ENCODE peak calls at places on chromosomes 16 and 17, in six cellular contexts. J is mesendoderm, L is H9, T is neuronal stem cell, Q is mesenchymal stem cell, H is H1. X is an unnamed sample.

GRCh38 chr17:1153795-1154546 is 25.8 kb downstream of the ABR start:
- DNase-seq in T (no peak), L (peak), H (no peak), Q (no peak), J (peak), X (peak)

GRCh38 chr17:80449194-80449929 is 27.0 kb downstream of the NPTX1 start:
- DNase-seq in T (no peak), L (no peak), H (no peak), J (no peak), Q (no peak), X (no peak)

GRCh38 chr16:30007378-30007895 is 3.4 kb downstream of the DOC2A start:
- DNase-seq in J (no peak), H (no peak), L (no peak), Q (no peak), T (no peak), X (no peak)

GRCh38 chr17:38584350-38584925 is 21.3 kb downstream of the SRCIN1 start:
- DNase-seq in L (peak), T (no peak), H (no peak), Q (peak), J (peak), X (peak)

GRCh38 chr17:80738987-80739730 is 194.5 kb downstream of the RPTOR start:
- DNase-seq in L (no peak), H (no peak), J (no peak), Q (peak), T (no peak), X (no peak)

GRCh38 chr16:11016993-11017392 is 72.6 kb downstream of the CLEC16A start:
- DNase-seq in H (no peak), J (no peak), T (no peak), Q (peak), L (no peak), X (peak)

GRCh38 chr17:55420776-55421178 is 858 bp downstream of the MMD start:
- DNase-seq in L (no peak), J (peak), H (no peak), Q (peak), T (peak), X (no peak)

GRCh38 chr16:75341934-75342811 is 90.7 kb upstream of the BCAR1 start:
- DNase-seq in J (no peak), L (no peak), T (no peak), Q (peak), H (no peak), X (peak)

GRCh38 chr17:78653382-78653781 is 76.2 kb upstream of the DNAH17 start:
- DNase-seq in Q (no peak), H (no peak), T (no peak), L (no peak), J (no peak), X (peak)

GRCh38 chr16:49639739-49640388 is 216.0 kb downstream of the ZNF423 start:
- DNase-seq in T (peak), H (peak), L (no peak), Q (peak), J (peak), X (peak)

GRCh38 chr16:1188781-1189189 is 35.9 kb downstream of the CACNA1H start:
- DNase-seq in H (peak), Q (peak), L (peak), J (peak), T (peak), X (peak)

DNA sequence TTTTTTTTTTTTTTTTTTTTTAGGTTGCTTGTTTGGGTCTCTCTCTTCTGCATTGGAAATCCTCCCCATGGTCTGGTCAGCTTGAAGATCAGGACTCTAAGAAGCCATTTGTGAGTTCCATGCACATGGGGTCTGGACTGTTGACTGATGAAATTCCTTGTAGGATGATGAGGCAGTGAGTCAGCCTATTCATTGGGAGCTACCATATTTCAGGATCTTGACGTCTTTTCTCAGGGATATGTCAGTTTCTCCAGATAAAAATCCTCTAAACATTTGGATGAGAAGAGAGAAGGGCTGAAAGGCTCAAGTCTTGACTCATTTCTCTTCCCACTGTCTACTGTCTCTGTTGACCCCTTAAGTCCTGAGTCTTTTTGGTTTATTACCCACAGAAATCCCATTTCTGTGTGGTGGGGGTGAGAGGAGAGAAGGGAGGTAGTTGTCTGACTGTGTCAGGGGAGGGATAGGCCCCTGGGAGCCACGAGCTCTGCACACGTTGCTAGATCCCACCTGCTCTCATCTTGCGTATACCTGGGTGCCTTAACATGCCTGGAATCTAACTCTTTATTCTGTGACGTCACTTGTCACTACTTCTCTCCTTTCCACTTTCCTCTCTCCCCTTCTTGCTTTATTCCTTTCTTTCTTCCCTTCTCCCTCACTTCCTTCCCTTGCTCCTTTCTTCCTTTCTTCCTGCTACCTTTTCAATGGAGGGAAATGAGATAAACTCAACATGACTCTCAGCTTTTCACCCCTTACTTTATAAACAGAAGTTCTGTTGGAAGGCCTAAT is 333.1 kb upstream of the XYLT1 start:
- DNase-seq in J (no peak), Q (no peak), L (no peak), H (no peak), T (no peak), X (peak)
- H2BK15ac ChIP-seq in J (no peak), Q (no peak), L (no peak), H (no peak), T (no peak), X (no peak)

GRCh38 chr17:48228720-48229119 is 121.2 kb downstream of the SNX11 start:
- DNase-seq in J (peak), Q (no peak), H (peak), L (peak), T (no peak), X (no peak)

GRCh38 chr17:48219605-48220004 is 112.0 kb downstream of the SNX11 start:
- DNase-seq in L (peak), J (peak), T (no peak), Q (no peak), H (no peak), X (no peak)

GRCh38 chr17:48225725-48226567 is 118.4 kb downstream of the SNX11 start:
- DNase-seq in J (no peak), L (no peak), Q (no peak), T (no peak), H (no peak), X (no peak)

GRCh38 chr17:48223945-48224344 is 116.4 kb downstream of the SNX11 start:
- DNase-seq in H (no peak), J (no peak), T (no peak), L (no peak), Q (no peak), X (no peak)
- H2BK15ac ChIP-seq in H (no peak), J (no peak), T (no peak), L (no peak), Q (no peak), X (no peak)

GRCh38 chr16:23482778-23483177 is 27.5 kb downstream of the GGA2 start:
- DNase-seq in J (no peak), Q (no peak), L (no peak), T (no peak), H (no peak), X (no peak)
- H2BK15ac ChIP-seq in J (no peak), Q (no peak), L (no peak), T (no peak), H (no peak), X (no peak)

DNA sequence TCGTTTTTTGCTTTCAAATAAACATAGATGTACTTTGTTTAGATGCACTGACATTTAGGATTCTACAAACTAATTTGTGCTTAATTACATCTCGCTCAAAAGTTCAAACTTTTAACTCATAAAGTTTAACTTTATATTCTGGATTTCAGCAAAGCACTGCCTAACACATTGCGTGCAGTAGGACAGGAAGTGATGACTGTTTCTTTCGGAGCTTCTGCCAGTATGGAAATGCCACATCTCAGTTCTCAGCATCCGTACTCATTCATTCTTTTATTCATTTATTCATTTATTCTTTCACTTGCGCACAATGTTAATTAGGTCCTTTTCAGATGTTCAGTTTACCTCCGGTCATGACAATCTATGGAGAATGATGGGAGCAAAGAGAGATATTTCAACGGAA is 143.7 kb downstream of the KCNJ2 start:
- DNase-seq in T (no peak), J (no peak), Q (no peak), H (no peak), L (no peak), X (peak)
- H2BK15ac ChIP-seq in T (no peak), J (no peak), Q (no peak), H (no peak), L (no peak), X (peak)

DNA sequence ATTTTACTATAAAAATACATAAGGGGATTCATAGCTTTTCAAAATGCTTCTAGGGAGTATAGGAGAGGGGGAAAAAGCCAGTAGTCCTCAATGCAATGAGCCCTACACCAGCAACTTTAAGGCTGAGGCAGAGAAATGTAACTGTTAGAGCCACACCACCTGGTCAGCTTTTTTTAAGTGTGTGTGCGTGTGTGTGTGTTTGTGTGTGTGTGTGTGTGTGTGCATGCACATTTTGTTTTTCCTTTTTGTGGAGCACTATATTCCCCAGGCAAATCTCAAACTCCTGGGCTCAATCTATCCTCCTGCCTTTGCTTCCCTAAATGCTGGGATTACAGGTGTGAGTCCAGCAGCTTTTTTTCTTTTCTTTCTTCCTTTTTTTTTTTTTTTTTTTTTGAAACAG is 2.3 kb upstream of the MEIOC start:
- DNase-seq in Q (no peak), T (no peak), H (no peak), L (no peak), J (no peak), X (no peak)
- H2BK15ac ChIP-seq in Q (no peak), T (no peak), H (no peak), L (no peak), J (no peak), X (no peak)

DNA sequence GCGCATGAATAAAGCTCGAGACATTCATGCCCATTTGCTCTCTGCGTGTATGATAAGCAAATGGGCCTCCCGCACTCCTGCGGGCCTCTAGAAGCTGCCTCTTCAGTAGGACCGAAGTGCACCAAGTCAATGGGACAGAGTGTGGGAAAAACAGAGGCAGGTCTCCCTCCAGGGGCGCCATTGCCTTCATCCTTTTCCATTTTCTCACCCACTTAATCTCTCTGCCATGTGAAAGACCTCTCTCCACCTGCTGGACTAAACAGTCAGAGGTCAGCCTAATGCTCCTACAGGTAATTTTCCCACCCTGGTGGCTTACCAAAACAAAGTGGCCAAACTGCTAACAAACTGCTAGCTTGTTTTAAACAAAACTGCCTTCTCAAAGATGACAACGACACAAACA is 210.9 kb downstream of the ZFHX3 start:
- DNase-seq in J (peak), Q (no peak), L (peak), H (no peak), T (no peak), X (no peak)
- H2BK15ac ChIP-seq in J (no peak), Q (no peak), L (no peak), H (no peak), T (no peak), X (no peak)

GRCh38 chr17:13576661-13577526 is 24.8 kb downstream of the HS3ST3A1 start:
- DNase-seq in H (no peak), Q (no peak), L (no peak), J (peak), T (no peak), X (no peak)

GRCh38 chr17:13581925-13582324 is 19.8 kb downstream of the HS3ST3A1 start:
- DNase-seq in H (no peak), T (no peak), Q (no peak), J (no peak), L (no peak), X (no peak)

GRCh38 chr17:13575466-13575865 is 26.3 kb downstream of the HS3ST3A1 start:
- DNase-seq in Q (no peak), L (no peak), H (no peak), T (no peak), J (peak), X (no peak)

GRCh38 chr17:13572581-13572980 is 29.1 kb downstream of the HS3ST3A1 start:
- DNase-seq in H (no peak), T (no peak), Q (no peak), J (no peak), L (no peak), X (no peak)

DNA sequence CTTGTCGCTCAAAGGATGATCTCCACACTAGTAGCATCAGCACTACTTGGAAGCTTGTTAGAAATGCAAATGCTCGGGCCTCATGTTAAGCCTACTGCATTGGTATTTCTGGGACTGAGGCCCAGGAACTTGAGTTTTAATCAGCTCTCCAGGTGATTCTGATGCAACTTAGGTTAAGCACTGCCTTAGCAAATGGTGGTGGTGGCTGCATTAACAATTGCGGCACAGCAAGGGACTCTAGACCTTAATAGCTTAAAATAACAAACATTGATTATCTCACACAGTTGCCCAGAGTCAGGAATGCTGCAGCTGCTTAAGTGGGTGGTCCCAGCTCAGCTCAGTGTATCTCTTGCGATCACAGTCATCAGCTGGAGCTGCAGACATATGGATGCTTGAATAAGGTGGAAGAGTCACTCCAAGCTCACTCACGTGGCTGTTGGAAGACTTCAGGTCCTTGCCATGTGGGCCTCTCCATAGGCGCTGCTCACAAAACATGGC is 25.8 kb downstream of the HS3ST3A1 start:
- DNase-seq in J (peak), L (peak), Q (no peak), H (peak), T (no peak), X (peak)
- H2BK15ac ChIP-seq in J (peak), L (no peak), Q (no peak), H (no peak), T (no peak), X (no peak)

DNA sequence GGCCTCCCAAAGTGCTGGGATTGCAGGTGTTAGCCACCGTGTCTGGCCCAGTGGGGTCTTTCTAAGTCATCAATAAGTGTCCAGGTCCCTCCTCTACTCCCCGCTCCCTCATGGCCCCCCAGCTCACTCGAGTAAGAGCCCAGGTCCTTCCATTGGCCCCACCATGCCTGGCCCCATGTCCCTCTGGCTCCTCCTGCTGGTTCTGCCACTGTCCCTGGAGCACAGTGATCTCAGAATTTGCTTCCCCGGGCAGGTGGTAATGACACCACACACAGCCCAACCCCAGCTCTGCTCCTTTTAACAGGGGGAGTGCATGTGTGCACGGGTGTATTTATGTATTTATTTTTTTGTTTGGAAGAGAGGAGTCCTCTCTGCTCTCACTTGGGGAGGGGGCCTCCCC is 19.6 kb downstream of the MGAT5B start:
- DNase-seq in Q (no peak), J (no peak), L (peak), H (no peak), T (no peak), X (no peak)
- H2BK15ac ChIP-seq in Q (no peak), J (no peak), L (no peak), H (no peak), T (no peak), X (no peak)

GRCh38 chr16:70611785-70612303 is 34.5 kb upstream of the IL34 start:
- DNase-seq in H (no peak), L (no peak), Q (no peak), T (no peak), J (no peak), X (no peak)
- H2BK15ac ChIP-seq in H (no peak), L (no peak), Q (no peak), T (no peak), J (no peak), X (no peak)

DNA sequence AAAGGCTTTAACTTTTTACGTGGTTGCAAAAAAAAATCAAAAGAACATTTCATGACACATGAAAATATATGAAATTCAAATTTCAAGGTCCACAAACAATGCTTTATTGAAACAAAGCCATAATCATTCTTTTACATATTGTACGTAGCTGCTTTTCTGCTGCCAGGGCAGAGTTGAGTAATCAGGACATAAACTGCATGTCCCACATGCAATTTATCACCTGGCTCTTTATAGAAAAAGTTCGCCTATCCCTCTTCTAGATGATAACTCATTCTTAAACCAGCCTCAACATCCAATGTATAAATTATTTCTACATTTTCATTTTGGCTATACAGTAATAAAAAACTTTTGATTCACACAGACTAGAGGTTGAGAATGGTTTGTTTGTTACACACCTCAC is 154.9 kb downstream of the AXIN2 start:
- DNase-seq in Q (no peak), T (no peak), L (no peak), H (no peak), J (no peak), X (no peak)
- H2BK15ac ChIP-seq in Q (no peak), T (no peak), L (no peak), H (no peak), J (no peak), X (no peak)

X was measured in IMR-90.